ENCODE peak calls at places on chromosomes 3 and 15, in six cellular contexts. T is stomach, L is right lobe of liver, A is vagina, K is heart left ventricle, D is IMR-90. R is an unnamed sample.

GRCh38 chr3:180909369-180910127 is 2.9 kb upstream of the FXR1 start:
- DNase-seq in T (no peak), L (no peak), A (no peak), K (no peak), D (no peak), R (no peak)

GRCh38 chr3:63231556-63231955 is 46.6 kb upstream of the SYNPR start:
- DNase-seq in T (no peak), L (no peak), A (no peak), K (no peak), D (no peak), R (no peak)

GRCh38 chr3:23832523-23832922 is 26.8 kb downstream of the UBE2E1 start:
- DNase-seq in T (no peak), L (no peak), A (no peak), K (no peak), D (no peak), R (no peak)

GRCh38 chr3:148532326-148532725 is 165.4 kb upstream of the AGTR1 start:
- DNase-seq in T (no peak), L (no peak), A (no peak), K (no peak), D (peak), R (no peak)

GRCh38 chr15:25172691-25173090 is 217.9 kb downstream of the SNRPN start:
- DNase-seq in T (peak), L (peak), A (no peak), K (no peak), D (no peak), R (no peak)

GRCh38 chr3:58495101-58495500 is 3.2 kb downstream of the KCTD6 start:
- DNase-seq in T (no peak), L (no peak), A (no peak), K (no peak), D (peak), R (no peak)

GRCh38 chr3:176174060-176174459 is 1023.2 kb downstream of the TBL1XR1 start:
- DNase-seq in T (no peak), L (no peak), A (no peak), K (no peak), D (no peak), R (no peak)

GRCh38 chr3:60010778-60011177 is 961.0 kb upstream of the CFAP20DC start:
- DNase-seq in T (no peak), L (no peak), A (no peak), K (no peak), D (no peak), R (no peak)

GRCh38 chr15:83287541-83288027 is 3.1 kb upstream of the BNC1 start:
- DNase-seq in T (no peak), L (no peak), A (no peak), K (no peak), D (peak), R (no peak)

GRCh38 chr3:176651622-176652021 is 545.7 kb downstream of the TBL1XR1 start:
- DNase-seq in T (no peak), L (no peak), A (no peak), K (no peak), D (no peak), R (no peak)

GRCh38 chr3:33392703-33393125 is 47.5 kb downstream of the UBP1 start:
- DNase-seq in T (no peak), L (no peak), A (no peak), K (no peak), D (peak), R (no peak)

GRCh38 chr3:112531358-112531781 is 30.4 kb downstream of the ATG3 start:
- DNase-seq in T (no peak), L (no peak), A (no peak), K (no peak), D (peak), R (no peak)

GRCh38 chr15:37771462-37771861 is 163.0 kb upstream of the TMCO5A start:
- DNase-seq in T (no peak), L (no peak), A (no peak), K (no peak), D (peak), R (no peak)

GRCh38 chr3:74861211-74861610 is 246.8 kb upstream of the CNTN3 start:
- DNase-seq in T (no peak), L (no peak), A (no peak), K (no peak), D (no peak), R (no peak)

GRCh38 chr15:49895337-49896223 is 223.5 kb downstream of the ATP8B4 start:
- DNase-seq in T (no peak), L (no peak), A (no peak), K (no peak), D (peak), R (no peak)

GRCh38 chr15:41286665-41287333 is 45.6 kb downstream of the OIP5 start:
- DNase-seq in T (no peak), L (no peak), A (no peak), K (no peak), D (peak), R (no peak)

GRCh38 chr3:39189648-39190269 is 2.6 kb downstream of the XIRP1 start:
- DNase-seq in T (peak), L (peak), A (no peak), K (no peak), D (peak), R (peak)
- TF ChIP-seq POLR2A in T (no peak), L (no peak), A (no peak), K (no peak), D (no peak), R (no peak)

DNA sequence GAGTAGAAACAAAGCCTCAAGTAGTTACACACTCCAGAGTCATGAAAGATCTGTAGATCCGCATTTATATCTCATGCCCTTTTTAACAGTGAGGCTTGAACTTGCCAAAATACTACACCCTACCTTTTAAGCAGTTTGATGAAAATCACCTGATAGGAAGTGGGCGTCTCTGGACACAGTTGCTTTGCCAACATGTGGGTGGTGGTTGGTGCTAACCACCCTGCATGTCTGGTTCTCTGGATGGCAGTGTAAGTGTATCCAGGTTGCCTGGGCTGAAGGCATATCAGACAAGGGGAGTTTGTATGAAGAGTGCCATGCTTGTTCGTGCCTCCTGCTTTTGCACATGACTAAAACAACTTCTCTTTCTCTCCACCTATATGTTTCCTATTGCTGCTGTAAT is 159.6 kb downstream of the GHSR start:
- DNase-seq in T (no peak), L (no peak), A (no peak), K (no peak), D (no peak), R (no peak)
- H3K27ac ChIP-seq in T (no peak), L (no peak), A (no peak), K (peak), D (no peak), R (no peak)

DNA sequence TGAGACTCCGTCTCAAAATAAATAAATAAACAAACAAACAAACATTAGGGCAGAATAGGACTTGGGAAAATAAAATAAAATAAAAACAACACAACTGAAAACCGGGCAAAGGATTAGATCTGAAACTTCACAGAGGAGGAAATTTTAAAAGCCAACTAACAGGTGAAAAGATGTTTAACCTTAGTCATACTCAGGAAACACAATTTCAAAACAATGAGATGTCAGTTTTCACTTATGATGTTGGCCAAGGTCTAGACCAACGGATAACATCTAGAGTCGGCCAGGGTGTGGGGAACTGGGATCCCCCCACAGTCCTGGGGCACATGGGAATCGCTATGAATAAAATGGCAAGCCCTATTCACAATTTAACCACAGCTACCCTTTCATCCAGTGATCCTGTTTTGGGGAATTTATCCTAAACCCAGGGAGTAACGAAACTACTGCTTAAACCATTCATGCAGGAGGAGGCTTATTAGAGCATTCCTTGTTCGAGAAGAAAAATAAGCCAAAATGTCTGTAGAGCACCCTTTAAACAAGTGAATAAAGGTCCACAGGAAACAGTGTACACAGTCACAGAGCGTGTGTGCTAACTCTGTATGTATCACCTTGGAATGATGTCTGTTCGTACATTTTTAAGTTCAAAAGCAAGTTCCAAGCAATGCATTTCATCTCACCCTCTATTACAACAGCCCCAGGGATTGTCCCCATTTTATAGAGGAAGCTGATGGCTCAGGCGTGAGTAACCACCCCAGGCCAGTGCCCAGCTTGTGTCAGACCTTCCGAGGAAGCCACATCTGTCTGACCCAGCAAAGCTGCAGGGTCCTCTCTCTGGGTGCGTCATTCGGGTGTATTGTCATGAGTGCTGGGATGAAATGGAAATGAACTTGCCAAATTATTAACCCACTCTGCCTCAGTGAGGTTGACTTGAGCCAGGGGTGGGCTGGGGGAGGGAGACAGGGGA is 6.3 kb upstream of the ANPEP start:
- DNase-seq in T (no peak), L (no peak), A (no peak), K (no peak), D (peak), R (no peak)
- TF ChIP-seq POLR2A in T (no peak), L (no peak), A (no peak), K (no peak), D (no peak), R (no peak)

GRCh38 chr3:45552031-45552772 is 42.3 kb upstream of the LIMD1 start:
- DNase-seq in T (no peak), L (no peak), A (no peak), K (no peak), D (no peak), R (no peak)
- H3K27ac ChIP-seq in T (no peak), L (no peak), A (peak), K (peak), D (peak), R (peak)

GRCh38 chr15:78050851-78051250 is 26.7 kb downstream of the TBC1D2B start:
- DNase-seq in T (no peak), L (no peak), A (no peak), K (no peak), D (no peak), R (no peak)
- TF ChIP-seq POLR2A in T (no peak), L (no peak), A (no peak), K (no peak), D (no peak), R (no peak)

DNA sequence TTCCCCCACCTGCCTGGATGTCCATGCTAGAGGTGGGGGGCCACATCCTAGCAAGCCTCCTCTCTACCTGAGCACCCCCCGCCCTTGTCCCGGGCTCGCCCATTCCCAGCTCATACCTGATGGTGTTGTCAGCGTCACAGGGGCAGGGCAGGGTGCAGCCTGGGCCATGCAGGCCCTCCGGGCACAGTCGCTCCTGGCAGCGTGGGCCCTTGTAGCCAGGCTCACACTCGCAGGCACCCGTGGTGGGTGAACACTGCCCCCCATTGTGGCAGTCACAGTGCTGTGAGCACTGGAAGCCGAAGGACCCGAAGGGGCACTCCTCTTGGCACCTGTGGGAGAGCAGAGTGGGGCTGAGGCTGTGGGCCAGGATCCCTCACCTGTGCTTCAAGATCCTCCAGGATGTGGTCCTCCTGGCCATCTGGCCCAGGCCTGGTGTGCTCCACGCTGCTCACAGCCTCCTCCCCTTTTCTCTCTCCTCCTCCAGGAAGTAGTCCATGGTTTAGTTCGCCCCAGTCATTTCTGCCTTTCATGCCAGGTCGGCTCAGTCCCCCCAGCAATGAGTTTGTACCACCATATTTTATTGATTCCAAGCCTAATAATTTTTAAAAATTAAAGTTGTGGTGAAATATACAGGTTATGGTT is 95.6 kb downstream of the RAB11A start:
- DNase-seq in T (no peak), L (no peak), A (no peak), K (no peak), D (no peak), R (no peak)
- H3K27ac ChIP-seq in T (no peak), L (no peak), A (no peak), K (no peak), D (no peak), R (no peak)

GRCh38 chr15:63277044-63277892 is at the start of gene APH1B:
- DNase-seq in T (peak), L (peak), A (no peak), K (peak), D (peak), R (peak)
- TF ChIP-seq POLR2A in T (no peak), L (peak), A (no peak), K (no peak), D (no peak), R (peak)